ENCODE peak calls at places on chromosomes 11 and 22, in four cellular contexts. U, Z, C and T are unnamed samples.

GRCh38 chr11:69848196-69848595 is 29.0 kb upstream of the FGF3 start:
- DNase-seq in U (no peak), C (no peak), Z (no peak), T (no peak)

GRCh38 chr11:65298655-65299179 is 15.9 kb upstream of the CDC42EP2 start:
- DNase-seq in Z (no peak), C (no peak), U (no peak), T (no peak)

GRCh38 chr11:128318856-128319474 is 268.4 kb downstream of the ETS1 start:
- DNase-seq in U (no peak), Z (no peak), C (no peak), T (no peak)

GRCh38 chr11:102204174-102204573 is 93.9 kb downstream of the YAP1 start:
- DNase-seq in U (no peak), C (no peak), Z (no peak), T (no peak)

GRCh38 chr11:107858217-107859070 is at the start of gene SLC35F2:
- DNase-seq in Z (peak; percentile 80), C (peak; percentile 51), U (peak; percentile 72), T (peak; percentile 75)

GRCh38 chr11:115919341-115920086 is 415.3 kb upstream of the CADM1 start:
- DNase-seq in C (no peak), U (no peak), Z (no peak), T (no peak)

GRCh38 chr11:129790131-129790530 is 25.5 kb upstream of the TMEM45B start:
- DNase-seq in U (no peak), C (no peak), Z (no peak), T (no peak)

GRCh38 chr22:36149464-36149863 is 11.1 kb downstream of the APOL3 start:
- DNase-seq in C (no peak), Z (no peak), U (no peak), T (no peak)

GRCh38 chr22:24008381-24009226 is 2.5 kb upstream of the CABIN1 start:
- DNase-seq in Z (no peak), C (peak; percentile 83), U (no peak), T (no peak)

GRCh38 chr11:121248496-121248895 is 44.1 kb upstream of the SC5D start:
- DNase-seq in Z (no peak), C (no peak), U (no peak), T (no peak)

GRCh38 chr11:69274531-69275016 is 19.4 kb upstream of the MYEOV start:
- DNase-seq in C (no peak), Z (no peak), U (no peak), T (no peak)

GRCh38 chr11:7457211-7457610 is 28.1 kb upstream of the OLFML1 start:
- DNase-seq in C (no peak), Z (no peak), U (no peak), T (no peak)

GRCh38 chr11:44630511-44631210 is 65.2 kb downstream of the CD82 start:
- DNase-seq in C (no peak), Z (no peak), U (no peak), T (no peak)
- TF ChIP-seq ELF4 in C (no peak), Z (no peak), U (no peak), T (no peak)

GRCh38 chr11:12449961-12450715 is 72.8 kb downstream of the PARVA start:
- DNase-seq in U (no peak), Z (no peak), C (no peak), T (no peak)
- TF ChIP-seq ELF4 in U (no peak), Z (no peak), C (no peak), T (no peak)

GRCh38 chr11:77081976-77082836 is 15.4 kb downstream of the CAPN5 start:
- DNase-seq in U (no peak), Z (peak; percentile 9), C (no peak), T (no peak)

GRCh38 chr11:77082838-77083552 is 16.2 kb downstream of the CAPN5 start:
- DNase-seq in Z (peak; percentile 10), U (no peak), C (no peak), T (no peak)

GRCh38 chr11:77081381-77081851 is 14.6 kb downstream of the CAPN5 start:
- DNase-seq in U (no peak), C (no peak), Z (peak; percentile 5), T (no peak)

GRCh38 chr11:77080643-77081210 is 14.0 kb downstream of the CAPN5 start:
- DNase-seq in Z (no peak), U (no peak), C (no peak), T (no peak)

GRCh38 chr11:77079666-77080065 is 12.9 kb downstream of the CAPN5 start:
- DNase-seq in U (no peak), Z (no peak), C (no peak), T (no peak)
- TF ChIP-seq ELF4 in U (no peak), Z (no peak), C (no peak), T (no peak)

GRCh38 chr11:126636911-126637799 is 281.7 kb downstream of the ST3GAL4 start:
- DNase-seq in U (no peak), Z (no peak), C (no peak), T (no peak)
- TF ChIP-seq ELF4 in U (no peak), Z (no peak), C (no peak), T (no peak)

DNA sequence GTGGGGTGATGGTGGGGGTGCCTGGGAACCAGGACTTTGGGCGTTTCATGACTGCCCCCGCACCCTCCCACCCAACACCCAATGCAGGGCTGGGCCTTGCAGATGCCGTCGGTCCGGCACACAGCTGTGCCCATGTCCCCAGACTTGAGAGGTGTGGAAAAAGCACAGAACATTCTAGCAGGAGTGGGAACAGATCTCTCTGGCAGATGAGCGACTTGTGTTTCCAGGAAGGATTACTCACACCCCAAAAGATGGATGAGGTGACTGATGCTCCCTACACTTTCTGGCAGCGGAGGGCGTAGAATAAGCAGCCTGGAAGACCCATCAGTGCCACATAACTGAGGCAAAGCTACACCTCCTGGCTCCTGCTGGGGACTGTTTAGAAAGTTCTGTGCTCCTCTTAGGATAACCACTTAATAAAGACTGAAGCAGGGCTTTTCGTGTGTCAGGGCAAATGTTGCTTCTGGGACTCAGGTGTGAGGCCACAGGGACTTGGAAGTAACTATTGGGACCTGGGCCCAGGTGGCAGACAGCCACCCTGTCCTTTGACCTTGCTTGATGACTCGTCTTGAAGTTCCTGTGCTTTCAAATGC is 24.2 kb downstream of the FBLN1 start:
- DNase-seq in C (no peak), Z (no peak), U (no peak), T (no peak)
- TF ChIP-seq ELF4 in C (no peak), Z (no peak), U (no peak), T (no peak)

DNA sequence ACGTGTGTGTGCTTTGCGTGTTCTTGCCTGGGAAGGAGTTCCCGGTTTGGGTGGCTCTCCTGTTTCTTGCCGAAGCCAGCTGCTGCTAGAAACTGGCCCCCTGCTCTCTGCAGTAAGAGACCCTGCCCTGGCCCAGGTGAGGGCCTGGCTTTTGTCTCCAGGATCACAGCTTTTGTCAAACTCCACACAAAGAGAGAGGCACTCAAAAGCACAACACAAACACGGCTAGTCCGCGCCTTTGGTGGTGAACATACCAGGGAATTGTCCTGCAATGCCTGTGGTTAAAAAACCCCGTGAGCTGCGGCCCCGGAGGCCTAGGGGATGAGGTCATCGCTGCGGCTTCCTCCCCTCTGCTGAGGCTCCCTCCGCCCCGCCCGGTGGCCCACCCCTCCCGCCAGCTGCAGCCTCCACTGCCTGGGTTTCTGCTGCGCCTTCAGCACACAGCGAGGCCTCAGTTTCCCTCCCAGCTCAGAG is 88.9 kb downstream of the KCNQ1 start:
- DNase-seq in C (peak; percentile 85), U (peak; percentile 87), Z (peak; percentile 73), T (peak; percentile 54)
- TF ChIP-seq ELF4 in C (no peak), U (no peak), Z (no peak), T (no peak)

DNA sequence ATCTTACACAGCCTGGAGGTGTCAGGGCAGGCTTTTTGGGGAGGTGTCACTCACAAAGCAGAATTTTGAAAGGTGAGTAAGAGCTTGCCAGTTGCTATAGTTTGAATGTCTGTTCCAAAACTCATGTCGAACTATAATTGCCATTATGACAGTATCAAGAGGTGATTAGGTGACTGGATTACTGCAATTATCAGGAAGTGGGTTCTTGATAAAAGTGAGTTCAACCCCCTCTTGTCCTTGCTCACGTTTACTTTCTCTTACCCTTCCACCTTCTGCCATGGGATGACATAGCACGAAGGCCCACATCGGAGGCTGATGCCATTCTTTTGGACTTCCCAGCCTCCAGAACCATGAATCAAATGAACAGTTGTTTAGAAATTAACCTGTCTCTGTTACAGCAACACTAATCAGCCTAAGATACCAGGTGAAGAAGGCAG is 4.7 kb upstream of the C11orf86 start:
- DNase-seq in Z (no peak), C (no peak), U (no peak), T (no peak)
- TF ChIP-seq ELF4 in Z (no peak), C (no peak), U (no peak), T (no peak)